ENCODE peak calls at places on chromosomes 11 and 22, in ten cellular contexts. F is fibroblast of mammary gland, T is OCI-LY7, W is psoas muscle, S is uterus, R is PC-3, J is A549, E is stomach, N is MM.1S, V is RWPE2. H is an unnamed sample.

GRCh38 chr22:50020606-50021005 is 8.0 kb upstream of the IL17REL start:
- DNase-seq in F (no peak), T (no peak), W (no peak), S (no peak), R (no peak), J (no peak), E (no peak), N (no peak), V (no peak), H (no peak)

GRCh38 chr11:2376751-2377451 is at the start of gene CD81:
- DNase-seq in F (peak), T (peak), W (peak), S (peak), R (peak), J (peak), E (peak), N (no peak), V (no peak), H (no peak)

GRCh38 chr11:128481135-128481534 is 106.2 kb downstream of the ETS1 start:
- DNase-seq in F (peak), T (no peak), W (no peak), S (no peak), R (no peak), J (no peak), E (no peak), N (no peak), V (no peak), H (no peak)

GRCh38 chr11:109015283-109015682 is 350.4 kb downstream of the DDX10 start:
- DNase-seq in F (no peak), T (no peak), W (no peak), S (no peak), R (peak), J (no peak), E (no peak), N (no peak), V (no peak), H (no peak)

GRCh38 chr11:75560644-75561043 is 1.4 kb upstream of the SERPINH1 start:
- DNase-seq in F (peak), T (no peak), W (no peak), S (no peak), R (no peak), J (no peak), E (no peak), N (no peak), V (no peak), H (no peak)

GRCh38 chr22:24500251-24500820 is 5.2 kb downstream of the UPB1 start:
- DNase-seq in F (no peak), T (no peak), W (no peak), S (no peak), R (no peak), J (no peak), E (no peak), N (no peak), V (no peak), H (no peak)

GRCh38 chr11:47923667-47924066 is 56.7 kb upstream of the PTPRJ start:
- DNase-seq in F (peak), T (no peak), W (peak), S (peak), R (no peak), J (no peak), E (peak), N (no peak), V (no peak), H (no peak)

GRCh38 chr11:132030896-132031295 is 660.5 kb downstream of the NTM start:
- DNase-seq in F (no peak), T (no peak), W (no peak), S (no peak), R (no peak), J (no peak), E (no peak), N (no peak), V (no peak), H (no peak)

GRCh38 chr22:35893698-35894097 is 134.9 kb downstream of the RBFOX2 start:
- DNase-seq in F (peak), T (peak), W (no peak), S (peak), R (no peak), J (no peak), E (no peak), N (no peak), V (no peak), H (no peak)

GRCh38 chr11:77107950-77108349 is 5.3 kb downstream of the OMP start:
- DNase-seq in F (peak), T (no peak), W (peak), S (peak), R (peak), J (peak), E (peak), N (no peak), V (no peak), H (no peak)

GRCh38 chr22:23068096-23068831 is 2.1 kb upstream of the GNAZ start:
- DNase-seq in F (no peak), T (no peak), W (peak), S (peak), R (no peak), J (no peak), E (peak), N (no peak), V (peak), H (no peak)

GRCh38 chr11:78720281-78720989 is 145.8 kb upstream of the NARS2 start:
- DNase-seq in F (no peak), T (no peak), W (no peak), S (no peak), R (no peak), J (no peak), E (no peak), N (no peak), V (no peak), H (no peak)

GRCh38 chr22:46736705-46737104 is 1.3 kb downstream of the CERK start:
- DNase-seq in F (no peak), T (no peak), W (no peak), S (no peak), R (no peak), J (no peak), E (no peak), N (no peak), V (no peak), H (no peak)

GRCh38 chr11:83643115-83643514 is 356.9 kb upstream of the CCDC90B start:
- DNase-seq in F (no peak), T (no peak), W (no peak), S (no peak), R (no peak), J (no peak), E (no peak), N (peak), V (no peak), H (no peak)

GRCh38 chr11:130599073-130599654 is 150.7 kb downstream of the ADAMTS15 start:
- DNase-seq in F (peak), T (no peak), W (peak), S (peak), R (no peak), J (no peak), E (peak), N (no peak), V (no peak), H (no peak)

DNA sequence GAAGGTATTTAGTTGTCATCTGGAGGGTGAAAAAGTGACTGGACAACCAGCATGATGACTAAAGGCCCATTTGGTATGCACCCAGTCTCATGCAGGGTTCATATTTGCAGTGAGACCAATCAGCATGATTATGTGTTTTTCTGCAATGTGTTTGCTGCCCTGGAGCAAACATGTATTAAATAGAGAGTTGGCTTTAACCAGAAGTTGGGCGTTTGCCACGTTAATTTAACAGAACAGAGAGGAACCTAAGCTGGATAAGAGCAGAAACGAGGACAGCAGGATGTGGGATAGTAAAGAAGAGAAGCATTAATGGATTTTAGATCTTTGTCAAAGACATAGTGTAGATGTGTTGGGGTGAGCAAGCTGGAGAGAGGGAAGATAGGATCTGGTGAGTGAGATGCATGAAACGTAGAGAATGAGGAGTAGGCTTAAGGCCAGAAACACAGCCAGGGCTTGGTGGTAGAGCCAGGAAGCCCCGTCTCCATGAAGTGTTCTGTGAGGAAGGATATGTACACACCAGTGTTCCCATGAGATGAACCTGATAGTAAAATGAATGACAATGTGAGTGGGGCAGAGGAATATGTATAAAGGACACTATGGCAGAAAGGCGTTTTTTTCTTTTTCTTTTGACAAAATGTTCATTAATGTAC is 164.0 kb upstream of the PDGFD start:
- DNase-seq in F (no peak), T (no peak), W (no peak), S (no peak), R (no peak), J (no peak), E (no peak), N (no peak), V (no peak), H (no peak)
- TF ChIP-seq CTCF in F (no peak), T (no peak), W (no peak), S (no peak), R (no peak), J (no peak), E (no peak), N (no peak), V (no peak), H (no peak)

DNA sequence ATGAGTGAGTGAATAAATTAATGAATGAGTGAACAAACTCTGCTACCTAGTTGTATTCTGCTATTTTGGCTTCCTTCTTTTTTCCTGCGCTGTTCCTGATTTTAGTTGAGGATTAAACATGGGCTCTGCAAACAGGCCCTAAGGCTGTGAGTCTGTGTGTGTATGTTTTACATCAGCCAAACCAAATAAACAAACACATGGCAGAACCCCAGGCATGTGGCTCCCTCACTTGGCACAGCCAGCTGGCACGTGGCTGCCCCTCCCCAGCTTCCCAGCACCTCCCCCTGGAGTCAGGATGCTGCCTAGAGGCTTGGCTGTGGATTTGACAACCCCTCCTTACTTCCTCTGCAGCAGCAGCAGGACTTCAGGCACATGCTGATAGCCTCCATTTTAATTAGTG is 593.2 kb downstream of the INSC start:
- DNase-seq in F (no peak), T (no peak), W (peak), S (peak), R (peak), J (peak), E (peak), N (no peak), V (no peak), H (no peak)
- TF ChIP-seq CTCF in F (no peak), T (no peak), W (no peak), S (no peak), R (no peak), J (no peak), E (no peak), N (no peak), V (no peak), H (no peak)

GRCh38 chr11:22539851-22540376 is 85.7 kb downstream of the FANCF start:
- DNase-seq in F (peak), T (peak), W (no peak), S (no peak), R (peak), J (no peak), E (no peak), N (peak), V (no peak), H (no peak)
- TF ChIP-seq CTCF in F (peak), T (peak), W (peak), S (no peak), R (peak), J (peak), E (no peak), N (peak), V (peak), H (peak)

GRCh38 chr22:37940698-37941376 is 12.6 kb downstream of the C22orf23 start:
- DNase-seq in F (peak), T (no peak), W (no peak), S (no peak), R (no peak), J (no peak), E (no peak), N (no peak), V (no peak), H (no peak)
- TF ChIP-seq CTCF in F (peak), T (no peak), W (no peak), S (no peak), R (no peak), J (no peak), E (no peak), N (no peak), V (no peak), H (no peak)

DNA sequence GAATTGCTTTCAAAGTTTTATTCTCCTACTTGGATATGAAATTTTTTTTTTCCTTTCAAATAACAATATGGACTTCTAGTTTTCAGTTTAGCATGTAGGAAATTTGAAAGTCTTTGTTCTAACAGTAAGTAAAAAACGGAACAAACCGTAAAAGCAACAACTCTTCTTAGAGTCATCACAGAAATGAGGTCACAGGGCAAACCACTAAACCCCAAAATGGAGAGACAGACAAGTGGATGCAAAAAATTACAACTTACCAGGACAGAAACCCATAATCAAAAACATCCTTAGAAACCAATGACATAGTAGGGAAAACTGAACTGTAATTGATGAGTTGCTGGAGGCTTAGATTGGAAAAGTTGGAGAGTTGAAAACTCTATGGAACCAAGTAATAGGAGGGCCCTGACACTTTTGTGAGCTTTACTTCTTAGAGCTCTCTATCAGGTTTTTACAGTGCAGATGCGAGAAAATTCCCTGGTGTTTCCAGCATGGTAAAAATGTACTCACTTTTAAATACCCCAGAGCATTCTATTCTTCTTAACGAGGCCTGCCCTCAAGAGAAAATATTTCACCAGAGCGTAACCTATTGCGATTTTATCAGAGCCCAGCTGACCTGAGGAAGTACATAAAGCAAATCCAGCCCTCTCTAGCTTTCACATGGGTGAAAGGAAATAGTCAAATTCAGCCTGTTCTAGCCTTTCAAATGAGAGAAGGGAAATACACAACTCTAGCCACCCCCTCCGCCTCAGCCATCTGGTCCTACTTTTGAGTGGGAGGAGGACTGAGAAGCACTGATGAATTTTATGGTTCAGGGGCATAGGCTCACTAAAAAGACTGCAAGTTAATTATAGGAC is 39.2 kb downstream of the CASP12 start:
- DNase-seq in F (peak), T (no peak), W (no peak), S (no peak), R (no peak), J (no peak), E (no peak), N (no peak), V (no peak), H (no peak)
- TF ChIP-seq CTCF in F (no peak), T (no peak), W (no peak), S (no peak), R (no peak), J (no peak), E (no peak), N (no peak), V (no peak), H (no peak)

GRCh38 chr11:9745411-9746211 is 81.7 kb downstream of the SWAP70 start:
- DNase-seq in F (no peak), T (peak), W (no peak), S (no peak), R (no peak), J (no peak), E (no peak), N (no peak), V (no peak), H (no peak)

GRCh38 chr11:9750551-9750950 is 86.7 kb downstream of the SWAP70 start:
- DNase-seq in F (no peak), T (no peak), W (no peak), S (no peak), R (peak), J (no peak), E (no peak), N (no peak), V (no peak), H (no peak)

GRCh38 chr11:9747816-9748215 is 83.9 kb downstream of the SWAP70 start:
- DNase-seq in F (no peak), T (peak), W (no peak), S (no peak), R (no peak), J (no peak), E (no peak), N (no peak), V (no peak), H (no peak)

GRCh38 chr11:9747229-9747628 is 83.4 kb downstream of the SWAP70 start:
- DNase-seq in F (no peak), T (peak), W (no peak), S (no peak), R (no peak), J (no peak), E (no peak), N (no peak), V (no peak), H (no peak)

DNA sequence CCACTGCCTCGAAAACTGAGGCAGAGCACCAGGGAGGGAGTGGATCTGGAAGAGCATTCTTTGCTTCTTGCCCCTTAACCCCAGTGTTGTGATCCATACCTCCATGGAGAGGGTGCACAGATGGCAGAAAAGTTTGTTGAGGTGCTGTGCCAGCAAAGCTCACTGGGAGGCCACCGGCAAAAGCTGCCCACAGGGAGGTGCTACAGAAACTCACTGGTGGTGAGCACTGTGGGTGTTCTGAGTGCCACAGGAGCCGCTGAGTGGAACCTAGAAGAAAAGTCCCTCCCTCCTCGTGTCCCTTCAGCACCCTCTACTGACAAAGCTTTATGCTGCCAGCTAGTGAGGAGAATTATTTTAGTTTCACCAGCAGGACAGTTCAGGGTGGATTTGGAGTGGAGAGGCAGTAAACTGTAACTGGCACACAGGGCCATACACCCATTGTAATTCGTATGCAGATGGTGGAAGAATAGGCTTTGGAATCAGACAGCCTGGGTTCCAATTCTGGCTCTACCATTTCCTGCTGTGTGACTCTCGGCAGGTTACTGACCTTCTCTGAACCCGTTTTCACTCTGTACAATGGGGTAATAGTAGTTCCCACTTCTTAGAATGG is 84.6 kb downstream of the SWAP70 start:
- DNase-seq in F (peak), T (peak), W (no peak), S (no peak), R (peak), J (peak), E (peak), N (peak), V (no peak), H (no peak)
- TF ChIP-seq CTCF in F (peak), T (peak), W (peak), S (peak), R (peak), J (peak), E (no peak), N (peak), V (peak), H (peak)

GRCh38 chr11:4891996-4892640 is 10.4 kb downstream of the OR51T1 start:
- DNase-seq in F (peak), T (no peak), W (no peak), S (no peak), R (peak), J (no peak), E (no peak), N (no peak), V (no peak), H (no peak)
- TF ChIP-seq CTCF in F (peak), T (no peak), W (no peak), S (no peak), R (no peak), J (no peak), E (no peak), N (no peak), V (no peak), H (peak)

GRCh38 chr22:39530692-39531331 is 1.7 kb downstream of the RPS19BP1 start:
- DNase-seq in F (peak), T (peak), W (no peak), S (no peak), R (peak), J (no peak), E (no peak), N (peak), V (no peak), H (no peak)
- TF ChIP-seq CTCF in F (peak), T (peak), W (no peak), S (no peak), R (peak), J (no peak), E (no peak), N (peak), V (peak), H (peak)

DNA sequence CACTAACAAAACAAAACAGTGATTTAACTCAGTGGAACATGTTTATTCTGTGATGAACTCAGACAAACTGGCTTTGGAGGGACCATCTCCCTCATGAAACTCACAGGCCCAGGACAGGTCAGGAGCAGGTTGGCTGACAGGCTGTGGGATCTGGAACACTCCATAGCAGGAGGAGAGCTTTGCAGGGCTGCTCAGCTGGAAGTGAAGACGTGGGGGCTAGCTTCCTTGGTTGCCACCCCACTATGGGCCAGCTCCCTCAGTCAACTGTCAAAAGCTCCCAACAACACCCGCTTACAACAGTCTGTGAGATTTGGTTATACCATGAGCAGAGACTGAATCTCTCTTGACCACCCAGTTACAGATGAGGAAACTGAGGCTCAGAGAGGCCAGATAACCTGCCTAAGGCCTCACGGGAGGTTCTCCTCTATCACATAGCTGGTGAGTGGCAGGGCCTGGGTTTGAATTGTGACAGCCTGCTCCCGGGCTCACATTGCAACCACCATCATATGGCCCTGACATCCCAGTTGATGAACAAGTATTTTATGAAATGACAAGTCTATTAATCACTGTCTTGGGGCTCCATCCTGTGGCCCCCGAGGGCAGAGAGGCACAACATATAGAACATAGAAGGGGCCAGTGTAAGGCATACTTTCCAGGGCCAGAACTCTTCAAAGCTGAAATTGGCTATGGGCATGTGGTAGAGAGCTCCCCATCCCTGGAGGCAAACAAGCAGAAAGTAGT is 473.4 kb downstream of the MN1 start:
- DNase-seq in F (no peak), T (no peak), W (no peak), S (no peak), R (no peak), J (peak), E (no peak), N (no peak), V (no peak), H (peak)
- TF ChIP-seq CTCF in F (no peak), T (peak), W (no peak), S (no peak), R (no peak), J (peak), E (no peak), N (no peak), V (peak), H (no peak)

H was measured in type B pancreatic cell.